ENCODE peak calls at places on chromosomes 6 and 20, in seven cellular contexts. C is body of pancreas, W is OCI-LY7, J is endodermal cell, D is ovary, Q is breast epithelium, N is astrocyte. G is an unnamed sample.

GRCh38 chr20:47336013-47336754 is 20.3 kb downstream of the ZMYND8 start:
- DNase-seq in C (no peak), W (peak; percentile 33), J (no peak), D (peak; percentile 64), Q (peak; percentile 67), N (peak; percentile 99), G (no peak)

GRCh38 chr6:142478117-142478516 is 176.3 kb downstream of the ADGRG6 start:
- DNase-seq in C (no peak), W (peak; percentile 25), J (peak; percentile 67), D (no peak), Q (no peak), N (no peak), G (no peak)

GRCh38 chr6:166025149-166025898 is 142.3 kb downstream of the TBXT start:
- DNase-seq in C (no peak), W (no peak), J (no peak), D (no peak), Q (no peak), N (peak; percentile 91), G (no peak)

GRCh38 chr6:155523821-155524238 is 68.2 kb upstream of the NOX3 start:
- DNase-seq in C (no peak), W (no peak), J (peak; percentile 91), D (no peak), Q (no peak), N (no peak), G (no peak)

GRCh38 chr6:70957284-70957617 is 391 bp upstream of the B3GAT2 start:
- DNase-seq in C (no peak), W (no peak), J (no peak), D (no peak), Q (no peak), N (no peak), G (no peak)

GRCh38 chr20:25672659-25673058 is 24.0 kb downstream of the ZNF337 start:
- DNase-seq in C (no peak), W (no peak), J (no peak), D (no peak), Q (no peak), N (no peak), G (no peak)

GRCh38 chr20:59042151-59042795 is at the start of gene PRELID3B:
- DNase-seq in C (peak; percentile 25), W (peak; percentile 32), J (no peak), D (peak; percentile 37), Q (no peak), N (no peak), G (no peak)

GRCh38 chr6:118886641-118887040 is 7.3 kb upstream of the ASF1A start:
- DNase-seq in C (no peak), W (no peak), J (no peak), D (no peak), Q (no peak), N (no peak), G (no peak)

GRCh38 chr6:30013296-30013922 is 47.7 kb upstream of the POLR1H start:
- DNase-seq in C (peak; percentile 17), W (peak; percentile 51), J (peak; percentile 90), D (no peak), Q (no peak), N (no peak), G (no peak)

GRCh38 chr6:75755704-75756103 is 6.7 kb downstream of the MYO6 start:
- DNase-seq in C (no peak), W (no peak), J (no peak), D (no peak), Q (no peak), N (no peak), G (no peak)

GRCh38 chr6:43954311-43955131 is 172.7 kb downstream of the MRPL14 start:
- DNase-seq in C (no peak), W (no peak), J (peak; percentile 38), D (no peak), Q (no peak), N (no peak), G (no peak)

GRCh38 chr6:43952746-43953145 is 174.5 kb downstream of the MRPL14 start:
- DNase-seq in C (no peak), W (no peak), J (peak; percentile 53), D (no peak), Q (no peak), N (no peak), G (no peak)

GRCh38 chr6:43951756-43952675 is 175.2 kb downstream of the MRPL14 start:
- DNase-seq in C (no peak), W (no peak), J (peak; percentile 52), D (no peak), Q (no peak), N (peak; percentile 17), G (no peak)

GRCh38 chr6:43953256-43953655 is 174.0 kb downstream of the MRPL14 start:
- DNase-seq in C (no peak), W (no peak), J (peak; percentile 29), D (no peak), Q (no peak), N (no peak), G (no peak)

GRCh38 chr6:43953794-43954310 is 173.4 kb downstream of the MRPL14 start:
- DNase-seq in C (peak; percentile 25), W (no peak), J (peak; percentile 87), D (no peak), Q (no peak), N (no peak), G (no peak)
- TF ChIP-seq CTCF in C (no peak), W (no peak), J (peak; percentile 80), D (no peak), Q (no peak), N (no peak), G (peak; percentile 50)

GRCh38 chr6:36133148-36133547 is 2.8 kb downstream of the MAPK13 start:
- DNase-seq in C (no peak), W (no peak), J (no peak), D (no peak), Q (no peak), N (no peak), G (no peak)

GRCh38 chr6:36132221-36132895 is 2.0 kb downstream of the MAPK13 start:
- DNase-seq in C (no peak), W (no peak), J (no peak), D (no peak), Q (no peak), N (no peak), G (no peak)

GRCh38 chr6:36130672-36131516 is 581 bp downstream of the MAPK13 start:
- DNase-seq in C (peak; percentile 69), W (no peak), J (peak; percentile 83), D (peak; percentile 38), Q (no peak), N (no peak), G (no peak)

GRCh38 chr6:36129889-36130671 is at the start of gene MAPK13:
- DNase-seq in C (peak; percentile 65), W (no peak), J (peak; percentile 80), D (no peak), Q (no peak), N (no peak), G (no peak)

DNA sequence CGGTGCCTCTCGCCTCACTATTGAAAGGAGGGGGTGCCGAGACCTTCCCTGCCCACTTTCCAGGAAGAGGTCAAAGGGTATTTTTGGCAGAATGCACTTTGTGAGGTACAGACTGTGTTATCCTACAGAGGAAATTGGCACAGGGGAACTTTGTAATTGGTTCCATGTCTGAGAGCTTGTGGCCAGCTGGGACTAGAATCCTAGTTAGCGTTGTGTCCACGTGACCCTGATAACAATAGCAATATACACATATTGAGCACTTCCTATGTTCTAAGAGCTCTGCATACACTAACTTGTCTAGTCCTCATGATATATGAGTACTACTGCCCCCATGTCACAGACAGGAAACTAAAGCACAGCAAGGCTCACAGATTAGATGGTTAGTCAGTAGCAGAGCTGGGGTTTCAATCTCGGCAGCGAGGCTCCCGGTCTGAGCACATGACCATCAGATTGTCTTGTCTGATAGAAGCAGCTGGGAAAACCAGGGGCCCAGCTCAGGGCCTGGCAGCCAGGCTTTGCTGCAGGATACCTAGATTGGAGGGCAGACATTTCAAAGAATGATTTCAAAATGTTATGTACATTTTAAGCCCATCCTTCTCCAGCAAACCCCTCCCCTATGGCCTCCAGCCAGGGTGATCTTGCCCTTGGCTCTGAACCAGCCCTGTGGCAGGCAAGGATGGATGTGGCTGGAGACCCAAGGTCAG is 1.4 kb downstream of the MAPK13 start:
- DNase-seq in C (peak; percentile 79), W (peak; percentile 62), J (no peak), D (peak; percentile 74), Q (no peak), N (peak; percentile 44), G (no peak)
- H3K4me3 ChIP-seq in C (no peak overlapping the region), W (no peak overlapping the region), J (no peak overlapping the region), D (peak overlapping the region; percentile 37), Q (peak overlapping the region; percentile 37), N (no peak overlapping the region), G (no peak overlapping the region)

GRCh38 chr20:41483553-41483930 is 116.9 kb upstream of the EMILIN3 start:
- DNase-seq in C (no peak), W (no peak), J (no peak), D (no peak), Q (no peak), N (peak; percentile 45), G (no peak)
- H3K36me3 ChIP-seq in C (peaks cover 8% of the 10 kb centered on the region), W (peaks cover 45% of the 10 kb centered on the region), J (peaks cover 83% of the 10 kb centered on the region), D (no peaks in the 10 kb centered on the region), Q (no peaks in the 10 kb centered on the region), N (peaks cover 16% of the 10 kb centered on the region), G (no peaks in the 10 kb centered on the region)

DNA sequence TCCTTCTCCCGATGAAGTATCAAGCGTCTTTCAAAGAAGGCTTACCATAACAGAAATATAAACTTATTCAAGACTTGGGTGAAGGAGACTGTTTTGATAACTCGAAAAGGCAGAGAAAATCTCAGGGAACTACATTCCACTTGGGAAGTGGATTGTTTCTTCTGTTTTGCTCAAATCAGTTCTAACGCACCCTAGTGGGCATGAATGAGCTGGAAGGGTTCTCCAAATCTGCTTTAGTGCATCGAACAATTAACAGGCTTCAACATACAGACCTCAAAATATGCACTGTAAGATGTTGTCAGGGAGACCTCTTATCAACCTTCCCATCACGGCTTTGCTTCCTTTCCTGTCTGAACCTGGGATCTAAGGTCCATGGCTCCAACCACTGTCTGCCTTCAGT is 392.5 kb downstream of the CD83 start:
- DNase-seq in C (no peak), W (peak; percentile 10), J (no peak), D (no peak), Q (no peak), N (no peak), G (no peak)
- TF ChIP-seq CTCF in C (peak; percentile 13), W (peak; percentile 62), J (peak; percentile 55), D (no peak), Q (no peak), N (no peak), G (no peak)

DNA sequence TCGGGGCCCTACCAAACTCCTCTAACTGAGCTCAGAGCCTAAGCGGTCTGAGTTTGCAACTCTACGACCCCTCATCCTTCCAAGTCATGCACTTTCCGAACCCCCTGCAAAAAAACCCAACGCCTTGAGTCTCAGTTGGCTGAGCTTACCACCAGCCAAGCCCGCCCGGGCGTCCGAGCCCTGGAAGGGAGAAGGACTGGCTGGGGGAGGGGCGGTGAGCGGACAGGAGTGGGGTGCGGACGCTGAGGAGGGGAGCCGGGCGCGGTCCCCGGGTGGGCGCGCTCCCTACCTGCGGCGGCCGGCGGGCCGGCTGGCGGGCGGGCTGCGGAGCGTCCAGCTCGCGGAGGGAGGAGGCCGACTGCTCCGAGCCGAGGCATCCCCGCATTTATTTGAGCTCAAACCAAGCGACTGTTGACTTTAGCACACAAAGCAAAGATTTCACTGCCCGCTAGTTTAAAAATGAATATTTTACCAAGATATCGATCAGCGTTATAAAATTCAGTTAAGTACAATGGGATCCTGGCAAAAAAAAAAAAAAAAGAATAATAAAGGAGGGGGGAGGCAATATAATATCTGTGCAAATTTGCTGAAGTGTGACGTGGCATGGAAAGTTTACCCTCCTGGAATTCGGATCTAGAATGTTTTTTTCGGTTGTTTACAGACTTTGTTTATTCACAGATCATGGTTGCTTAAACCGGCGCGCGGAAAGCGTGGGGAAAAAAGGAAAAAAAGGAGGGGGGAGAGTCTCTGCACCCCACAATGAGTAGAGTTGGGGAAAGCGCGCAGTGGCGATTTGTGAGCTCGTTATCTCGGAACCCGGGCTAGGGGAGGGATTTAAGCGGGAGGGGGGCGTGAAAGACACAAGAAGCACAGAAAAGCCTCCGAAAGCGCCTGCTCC is 5.9 kb downstream of the FOXA2 start:
- DNase-seq in C (peak; percentile 71), W (no peak), J (peak; percentile 79), D (no peak), Q (no peak), N (no peak), G (no peak)
- H3K4me3 ChIP-seq in C (peak overlapping the region; percentile 57), W (no peak overlapping the region), J (peak overlapping the region; percentile 94), D (no peak overlapping the region), Q (no peak overlapping the region), N (no peak overlapping the region), G (no peak overlapping the region)